ENCODE peak calls at places on chromosomes 3 and 15, in seven cellular contexts. N, M, Q, W, Y, J and F are unnamed samples.

GRCh38 chr3:114730397-114730796 is 416.7 kb downstream of the ZBTB20 start:
- DNase-seq in J (no peak), Y (no peak), W (no peak), N (no peak), Q (no peak), M (no peak), F (peak)

GRCh38 chr3:31732548-31732947 is 199.8 kb downstream of the STT3B start:
- DNase-seq in M (no peak), W (no peak), Y (no peak), Q (no peak), N (peak), J (no peak), F (no peak)

GRCh38 chr3:114627760-114628159 is 333.9 kb downstream of the TIGIT start:
- DNase-seq in M (no peak), N (peak), Q (no peak), J (peak), W (no peak), Y (no peak), F (no peak)

GRCh38 chr15:91965501-91966180 is 112.1 kb downstream of the SLCO3A1 start:
- DNase-seq in Q (no peak), Y (no peak), N (no peak), W (no peak), M (peak), J (no peak), F (no peak)

GRCh38 chr3:87052499-87053260 is 61.7 kb upstream of the VGLL3 start:
- DNase-seq in J (no peak), Y (no peak), Q (no peak), W (no peak), N (peak), M (no peak), F (no peak)

GRCh38 chr15:58043192-58043903 is 22.2 kb downstream of the ALDH1A2 start:
- DNase-seq in M (peak), Q (no peak), J (peak), N (peak), Y (no peak), W (no peak), F (peak)

GRCh38 chr3:129664040-129664646 is 57.7 kb upstream of the PLXND1 start:
- DNase-seq in Y (no peak), N (no peak), W (no peak), M (no peak), J (no peak), Q (no peak), F (no peak)

GRCh38 chr3:13132281-13132680 is 59.1 kb upstream of the IQSEC1 start:
- DNase-seq in Y (no peak), W (no peak), Q (no peak), J (no peak), N (peak), M (no peak), F (no peak)

GRCh38 chr15:59436774-59437472 is 1.1 kb upstream of the FAM81A start:
- DNase-seq in J (no peak), W (no peak), Q (no peak), M (no peak), Y (no peak), N (no peak), F (peak)

GRCh38 chr3:113097821-113098516 is 107.2 kb downstream of the GTPBP8 start:
- DNase-seq in J (no peak), Q (no peak), W (no peak), Y (no peak), N (no peak), M (no peak), F (no peak)

GRCh38 chr3:170809021-170809974 is 60.7 kb downstream of the RPL22L1 start:
- DNase-seq in N (no peak), Q (no peak), Y (peak), W (peak), M (peak), J (no peak), F (peak)